ENCODE peak calls at places on chromosome 13, in seven cellular contexts. Y is neural progenitor cell, Q is PC-3, L is GM23338, H is HCT116, R is hepatocyte, U is SK-N-SH. E is an unnamed sample.

GRCh38 chr13:114144606-114145244 is 12.3 kb upstream of the RASA3 start:
- DNase-seq in Y (no peak), Q (no peak), L (no peak), H (no peak), R (no peak), U (no peak), E (no peak)

GRCh38 chr13:75861786-75862185 is 225.7 kb downstream of the LMO7 start:
- DNase-seq in Y (no peak), Q (no peak), L (no peak), H (no peak), R (no peak), U (no peak), E (no peak)

GRCh38 chr13:112954488-112955270 is 14.3 kb upstream of the MCF2L start:
- DNase-seq in Y (no peak), Q (no peak), L (no peak), H (no peak), R (no peak), U (no peak), E (no peak)

GRCh38 chr13:111474136-111475002 is 153.9 kb downstream of the TEX29 start:
- DNase-seq in Y (peak; percentile 74), Q (peak; percentile 55), L (peak; percentile 84), H (peak; percentile 21), R (peak; percentile 66), U (peak; percentile 75), E (peak; percentile 13)

GRCh38 chr13:19161308-19161707 is 20.3 kb downstream of the TUBA3C start:
- DNase-seq in Y (no peak), Q (no peak), L (no peak), H (no peak), R (no peak), U (no peak), E (no peak)

GRCh38 chr13:104011505-104012270 is 945.5 kb upstream of the SLC10A2 start:
- DNase-seq in Y (peak; percentile 51), Q (peak; percentile 7), L (peak; percentile 13), H (no peak), R (no peak), U (no peak), E (no peak)

GRCh38 chr13:113978741-113979481 is 5.0 kb upstream of the C13orf46 start:
- DNase-seq in Y (no peak), Q (no peak), L (no peak), H (no peak), R (no peak), U (no peak), E (no peak)

GRCh38 chr13:75635621-75636338 is at the start of gene LMO7:
- DNase-seq in Y (peak; percentile 78), Q (peak; percentile 46), L (peak; percentile 89), H (no peak), R (peak; percentile 67), U (peak; percentile 90), E (peak; percentile 45)

GRCh38 chr13:84446972-84447700 is 564.9 kb upstream of the SLITRK1 start:
- DNase-seq in Y (no peak), Q (no peak), L (peak; percentile 8), H (no peak), R (no peak), U (no peak), E (no peak)

GRCh38 chr13:31476266-31476665 is 263.1 kb upstream of the RXFP2 start:
- DNase-seq in Y (no peak), Q (no peak), L (peak; percentile 13), H (no peak), R (peak; percentile 20), U (peak; percentile 16), E (no peak)

GRCh38 chr13:28451482-28452217 is 43.3 kb downstream of the FLT1 start:
- DNase-seq in Y (peak; percentile 19), Q (no peak), L (peak; percentile 76), H (no peak), R (no peak), U (no peak), E (no peak)

GRCh38 chr13:49453465-49453864 is 9.4 kb downstream of the SETDB2 start:
- DNase-seq in Y (no peak), Q (no peak), L (no peak), H (no peak), R (no peak), U (no peak), E (no peak)

GRCh38 chr13:113483504-113484287 is 6.8 kb downstream of the DCUN1D2 start:
- DNase-seq in Y (peak; percentile 21), Q (no peak), L (no peak), H (no peak), R (no peak), U (no peak), E (no peak)

GRCh38 chr13:50626031-50626643 is 217.4 kb downstream of the DLEU7 start:
- DNase-seq in Y (no peak), Q (no peak), L (no peak), H (no peak), R (no peak), U (no peak), E (no peak)

GRCh38 chr13:41610426-41610825 is 153.1 kb downstream of the RGCC start:
- DNase-seq in Y (no peak), Q (peak; percentile 91), L (no peak), H (no peak), R (peak; percentile 45), U (no peak), E (no peak)

GRCh38 chr13:84445776-84446175 is 563.5 kb upstream of the SLITRK1 start:
- DNase-seq in Y (no peak), Q (no peak), L (no peak), H (no peak), R (no peak), U (no peak), E (no peak)

GRCh38 chr13:45511310-45512147 is 46.8 kb downstream of the COG3 start:
- DNase-seq in Y (peak; percentile 80), Q (peak; percentile 77), L (peak; percentile 85), H (peak; percentile 43), R (peak; percentile 80), U (peak; percentile 60), E (peak; percentile 72)

DNA sequence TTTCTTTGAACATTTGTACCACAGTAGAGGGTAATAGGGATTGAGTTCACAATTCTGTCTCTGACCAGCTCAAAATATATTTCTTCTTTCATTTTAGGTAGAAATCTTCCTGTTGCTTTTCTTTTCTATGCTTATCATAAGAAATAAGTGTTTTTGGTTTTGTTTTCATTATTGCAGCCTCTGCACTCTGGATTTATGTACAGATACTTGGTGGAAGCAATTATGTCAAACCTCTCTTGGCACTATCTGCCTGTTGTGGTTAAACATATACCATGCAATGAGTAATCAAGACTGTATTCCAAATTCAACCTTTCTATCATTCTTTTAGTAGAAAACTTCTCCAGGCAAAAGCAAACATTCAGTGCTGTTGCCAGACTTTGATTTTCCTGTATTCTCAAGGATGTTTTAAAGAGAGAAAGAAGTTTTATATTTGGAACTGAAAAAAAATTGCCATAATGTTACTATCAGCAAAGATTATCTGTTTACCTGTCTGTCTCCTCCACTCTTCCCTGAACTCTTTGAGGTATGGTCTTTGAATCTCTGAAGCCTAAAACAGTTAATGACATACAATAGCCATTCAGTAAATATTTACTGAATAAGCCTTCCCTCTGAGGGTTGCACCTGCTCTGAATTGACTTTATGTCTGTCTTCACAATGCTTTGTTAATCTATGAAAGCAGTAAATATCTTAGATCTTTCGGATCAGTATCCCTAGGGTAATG is 612.5 kb upstream of the PRR20A start:
- DNase-seq in Y (no peak), Q (no peak), L (no peak), H (no peak), R (no peak), U (no peak), E (no peak)
- H2AFZ ChIP-seq in Y (no peak overlapping the region), Q (no peak overlapping the region), L (no peak overlapping the region), H (no peak overlapping the region), R (peak overlapping the region; percentile 18), U (no peak overlapping the region), E (no peak overlapping the region)

GRCh38 chr13:74136089-74136658 is 2.0 kb upstream of the KLF12 start:
- DNase-seq in Y (no peak), Q (peak; percentile 18), L (peak; percentile 43), H (no peak), R (peak; percentile 58), U (peak; percentile 58), E (peak; percentile 36)

GRCh38 chr13:74133657-74134201 is 475 bp downstream of the KLF12 start:
- DNase-seq in Y (peak; percentile 89), Q (peak; percentile 35), L (peak; percentile 85), H (peak; percentile 29), R (peak; percentile 90), U (peak; percentile 85), E (peak; percentile 95)

GRCh38 chr13:74134226-74134776 is at the start of gene KLF12:
- DNase-seq in Y (peak; percentile 95), Q (peak; percentile 81), L (peak; percentile 85), H (peak; percentile 60), R (peak; percentile 95), U (peak; percentile 90), E (peak; percentile 97)

GRCh38 chr13:74135306-74136088 is 1.3 kb upstream of the KLF12 start:
- DNase-seq in Y (peak; percentile 93), Q (peak; percentile 63), L (peak; percentile 89), H (no peak), R (peak; percentile 90), U (peak; percentile 92), E (peak; percentile 84)

GRCh38 chr13:74134777-74135305 is 637 bp upstream of the KLF12 start:
- DNase-seq in Y (peak; percentile 72), Q (peak; percentile 51), L (no peak), H (no peak), R (peak; percentile 79), U (peak; percentile 84), E (peak; percentile 60)
- TF ChIP-seq EZH2phosphoT487 in Y (peak; percentile 11), Q (no peak), L (no peak), H (no peak), R (no peak), U (no peak), E (no peak)

GRCh38 chr13:81051873-81052272 is 710.9 kb upstream of the SPRY2 start:
- DNase-seq in Y (peak; percentile 36), Q (peak; percentile 7), L (peak; percentile 10), H (no peak), R (no peak), U (peak; percentile 7), E (no peak)
- TF ChIP-seq CTCF in Y (peak; percentile 52), Q (peak; percentile 36), L (peak; percentile 57), H (no peak), R (peak; percentile 31), U (peak; percentile 41), E (no peak)

GRCh38 chr13:20565120-20565736 is 1.7 kb upstream of the IFT88 start:
- DNase-seq in Y (no peak), Q (peak; percentile 40), L (peak; percentile 22), H (no peak), R (no peak), U (no peak), E (no peak)

GRCh38 chr13:20567881-20568528 is 1.0 kb downstream of the IFT88 start:
- DNase-seq in Y (no peak), Q (peak; percentile 6), L (no peak), H (no peak), R (no peak), U (no peak), E (no peak)

GRCh38 chr13:20570540-20570939 is 3.6 kb downstream of the IFT88 start:
- DNase-seq in Y (no peak), Q (no peak), L (no peak), H (no peak), R (no peak), U (no peak), E (no peak)

GRCh38 chr13:20566917-20567755 is at the start of gene IFT88:
- DNase-seq in Y (peak; percentile 95), Q (peak; percentile 89), L (peak; percentile 95), H (peak; percentile 68), R (peak; percentile 97), U (peak; percentile 97), E (peak; percentile 86)

DNA sequence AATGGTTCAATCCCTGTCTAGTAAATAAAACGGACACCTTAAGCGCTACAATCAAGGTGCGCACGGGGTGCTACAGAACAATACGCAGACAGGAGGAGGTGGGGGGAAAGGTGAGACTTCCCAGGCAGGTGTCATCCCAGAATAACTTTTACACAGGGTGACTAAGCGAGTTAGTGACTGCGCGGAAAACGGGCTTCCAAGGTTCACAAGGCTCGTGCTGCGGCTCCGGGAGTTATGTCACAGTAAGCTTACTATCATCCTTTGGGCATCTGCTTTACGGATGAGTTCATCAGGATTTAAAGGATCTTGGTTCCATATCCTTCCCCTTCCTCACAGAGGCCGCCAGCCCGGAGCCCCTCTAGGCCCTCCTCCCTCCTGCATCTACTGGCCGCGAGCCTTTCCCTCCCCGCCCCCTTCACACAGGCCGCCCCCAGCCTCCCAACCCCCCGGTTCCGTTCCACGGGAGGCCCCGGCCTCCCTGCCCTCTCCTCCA is 487 bp upstream of the IFT88 start:
- DNase-seq in Y (no peak), Q (peak; percentile 89), L (peak; percentile 77), H (peak; percentile 48), R (peak; percentile 90), U (no peak), E (no peak)
- H2AFZ ChIP-seq in Y (peak overlapping the region; percentile 27), Q (peak overlapping the region; percentile 80), L (peak overlapping the region; percentile 45), H (peak overlapping the region; percentile 39), R (peak overlapping the region; percentile 23), U (peak overlapping the region; percentile 81), E (peak overlapping the region; percentile 99)

E was measured in OCI-LY7.